ENCODE peak calls at places on chromosomes 2 and 18, in six cellular contexts. One of them, this sample, is unnamed.

GRCh38 chr2:233121856-233122255 is 61.7 kb downstream of the INPP5D start:
- DNase-seq in hepatocyte: no peak
- DNase-seq in AG04449: no peak
- DNase-seq in choroid plexus epithelial cell: no peak
- DNase-seq in psoas muscle: no peak
- DNase-seq in stomach: no peak
- DNase-seq in this sample: no peak

GRCh38 chr2:229815858-229816257 is 101.5 kb upstream of the DNER start:
- DNase-seq in psoas muscle: no peak
- DNase-seq in stomach: no peak
- DNase-seq in choroid plexus epithelial cell: peak
- DNase-seq in AG04449: peak
- DNase-seq in hepatocyte: peak
- DNase-seq in this sample: peak

GRCh38 chr18:37361223-37362157 is 204.1 kb downstream of the CELF4 start:
- DNase-seq in choroid plexus epithelial cell: no peak
- DNase-seq in hepatocyte: no peak
- DNase-seq in AG04449: no peak
- DNase-seq in psoas muscle: no peak
- DNase-seq in stomach: no peak
- DNase-seq in this sample: no peak

GRCh38 chr2:101341421-101341820 is 32.9 kb upstream of the RNF149 start:
- DNase-seq in psoas muscle: no peak
- DNase-seq in choroid plexus epithelial cell: no peak
- DNase-seq in stomach: no peak
- DNase-seq in hepatocyte: no peak
- DNase-seq in AG04449: no peak
- DNase-seq in this sample: no peak

GRCh38 chr18:27749189-27749588 is 427.7 kb downstream of the CDH2 start:
- DNase-seq in hepatocyte: no peak
- DNase-seq in choroid plexus epithelial cell: no peak
- DNase-seq in stomach: no peak
- DNase-seq in AG04449: no peak
- DNase-seq in psoas muscle: no peak
- DNase-seq in this sample: no peak

GRCh38 chr18:72866901-72867701 is 686 bp downstream of the NETO1 start:
- DNase-seq in AG04449: no peak
- DNase-seq in choroid plexus epithelial cell: peak
- DNase-seq in stomach: no peak
- DNase-seq in psoas muscle: no peak
- DNase-seq in hepatocyte: no peak
- DNase-seq in this sample: no peak

GRCh38 chr2:16620590-16620989 is 45.0 kb downstream of the CYRIA start:
- DNase-seq in psoas muscle: no peak
- DNase-seq in AG04449: no peak
- DNase-seq in stomach: no peak
- DNase-seq in choroid plexus epithelial cell: no peak
- DNase-seq in hepatocyte: no peak
- DNase-seq in this sample: no peak

GRCh38 chr2:70696142-70696541 is 71.9 kb downstream of the ADD2 start:
- DNase-seq in AG04449: no peak
- DNase-seq in hepatocyte: no peak
- DNase-seq in psoas muscle: no peak
- DNase-seq in stomach: no peak
- DNase-seq in choroid plexus epithelial cell: no peak
- DNase-seq in this sample: no peak

GRCh38 chr2:37156071-37156856 is 516 bp downstream of the EIF2AK2 start:
- DNase-seq in choroid plexus epithelial cell: peak
- DNase-seq in hepatocyte: peak
- DNase-seq in psoas muscle: peak
- DNase-seq in AG04449: no peak
- DNase-seq in stomach: peak
- DNase-seq in this sample: peak

GRCh38 chr2:28606986-28607441 is 111.2 kb downstream of the PLB1 start:
- DNase-seq in choroid plexus epithelial cell: peak
- DNase-seq in AG04449: no peak
- DNase-seq in hepatocyte: peak
- DNase-seq in psoas muscle: peak
- DNase-seq in stomach: no peak
- DNase-seq in this sample: no peak

GRCh38 chr18:50879302-50880107 is 587 bp downstream of the ME2 start:
- DNase-seq in choroid plexus epithelial cell: peak
- DNase-seq in hepatocyte: no peak
- DNase-seq in stomach: peak
- DNase-seq in AG04449: no peak
- DNase-seq in psoas muscle: no peak
- DNase-seq in this sample: peak

GRCh38 chr2:95315801-95316411 is 18.8 kb downstream of the KCNIP3 start:
- DNase-seq in AG04449: peak
- DNase-seq in choroid plexus epithelial cell: peak
- DNase-seq in stomach: no peak
- DNase-seq in psoas muscle: peak
- DNase-seq in hepatocyte: no peak
- DNase-seq in this sample: peak

GRCh38 chr2:133092571-133092970 is 422.6 kb upstream of the LYPD1 start:
- DNase-seq in AG04449: no peak
- DNase-seq in choroid plexus epithelial cell: no peak
- DNase-seq in stomach: no peak
- DNase-seq in hepatocyte: no peak
- DNase-seq in psoas muscle: no peak
- DNase-seq in this sample: no peak

GRCh38 chr2:16507655-16508054 is 158.0 kb downstream of the CYRIA start:
- DNase-seq in hepatocyte: peak
- DNase-seq in choroid plexus epithelial cell: no peak
- DNase-seq in stomach: no peak
- DNase-seq in AG04449: no peak
- DNase-seq in psoas muscle: no peak
- DNase-seq in this sample: no peak

GRCh38 chr2:72925328-72925943 is 8.1 kb downstream of the EMX1 start:
- DNase-seq in stomach: peak
- DNase-seq in AG04449: no peak
- DNase-seq in hepatocyte: no peak
- DNase-seq in psoas muscle: no peak
- DNase-seq in choroid plexus epithelial cell: no peak
- DNase-seq in this sample: no peak

GRCh38 chr2:6352906-6353515 is 512.7 kb downstream of the CMPK2 start:
- DNase-seq in psoas muscle: peak
- DNase-seq in stomach: peak
- DNase-seq in hepatocyte: peak
- DNase-seq in choroid plexus epithelial cell: peak
- DNase-seq in AG04449: no peak
- DNase-seq in this sample: peak

GRCh38 chr2:16756831-16757644 is 91.4 kb upstream of the CYRIA start:
- DNase-seq in psoas muscle: peak
- DNase-seq in stomach: peak
- DNase-seq in hepatocyte: peak
- DNase-seq in AG04449: peak
- DNase-seq in choroid plexus epithelial cell: peak
- DNase-seq in this sample: peak

GRCh38 chr2:119338826-119339561 is 27.6 kb downstream of the C2orf76 start:
- DNase-seq in choroid plexus epithelial cell: no peak
- DNase-seq in hepatocyte: no peak
- DNase-seq in stomach: no peak
- DNase-seq in psoas muscle: no peak
- DNase-seq in AG04449: no peak
- DNase-seq in this sample: no peak

GRCh38 chr18:40685241-40685640 is 1269.8 kb upstream of the PIK3C3 start:
- DNase-seq in hepatocyte: no peak
- DNase-seq in psoas muscle: no peak
- DNase-seq in stomach: no peak
- DNase-seq in choroid plexus epithelial cell: no peak
- DNase-seq in AG04449: no peak
- DNase-seq in this sample: no peak

GRCh38 chr2:19874726-19875125 is 27.1 kb downstream of the TTC32 start:
- DNase-seq in psoas muscle: no peak
- DNase-seq in stomach: no peak
- DNase-seq in hepatocyte: no peak
- DNase-seq in choroid plexus epithelial cell: no peak
- DNase-seq in AG04449: no peak
- DNase-seq in this sample: no peak

GRCh38 chr18:49648811-49649210 is 87.0 kb downstream of the LIPG start:
- DNase-seq in hepatocyte: no peak
- DNase-seq in choroid plexus epithelial cell: no peak
- DNase-seq in stomach: no peak
- DNase-seq in AG04449: no peak
- DNase-seq in psoas muscle: no peak
- DNase-seq in this sample: no peak

GRCh38 chr2:9291331-9291730 is 84.7 kb downstream of the ASAP2 start:
- DNase-seq in hepatocyte: no peak
- DNase-seq in stomach: no peak
- DNase-seq in AG04449: no peak
- DNase-seq in choroid plexus epithelial cell: no peak
- DNase-seq in psoas muscle: no peak
- DNase-seq in this sample: no peak

GRCh38 chr2:9294764-9295163 is 88.2 kb downstream of the ASAP2 start:
- DNase-seq in hepatocyte: no peak
- DNase-seq in psoas muscle: no peak
- DNase-seq in choroid plexus epithelial cell: no peak
- DNase-seq in AG04449: no peak
- DNase-seq in stomach: no peak
- DNase-seq in this sample: no peak

GRCh38 chr2:9291866-9292265 is 85.3 kb downstream of the ASAP2 start:
- DNase-seq in hepatocyte: no peak
- DNase-seq in choroid plexus epithelial cell: no peak
- DNase-seq in AG04449: no peak
- DNase-seq in psoas muscle: no peak
- DNase-seq in stomach: no peak
- DNase-seq in this sample: no peak

GRCh38 chr2:9288681-9289338 is 82.2 kb downstream of the ASAP2 start:
- DNase-seq in hepatocyte: no peak
- DNase-seq in choroid plexus epithelial cell: peak
- DNase-seq in stomach: no peak
- DNase-seq in psoas muscle: no peak
- DNase-seq in AG04449: no peak
- DNase-seq in this sample: peak

DNA sequence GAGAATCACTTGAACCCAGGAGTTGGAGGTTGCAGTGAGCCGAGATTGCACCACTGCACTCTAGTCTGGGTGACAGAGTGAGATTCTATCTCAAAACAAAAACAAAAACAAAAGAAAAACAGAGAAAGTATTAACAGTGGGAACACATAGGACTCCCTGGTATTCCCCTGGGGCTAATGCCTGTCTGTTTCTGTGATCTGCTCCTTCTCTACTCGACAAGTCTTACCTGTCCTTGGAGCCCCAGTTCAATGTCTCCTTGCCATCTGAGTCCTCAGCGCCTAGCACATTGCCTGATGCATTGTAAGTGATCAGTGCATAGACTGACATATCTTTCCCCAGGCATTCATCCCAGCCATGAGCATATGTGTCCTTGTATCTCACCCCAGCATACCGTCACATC is 85.8 kb downstream of the ASAP2 start:
- DNase-seq in psoas muscle: no peak
- DNase-seq in choroid plexus epithelial cell: no peak
- DNase-seq in AG04449: no peak
- DNase-seq in stomach: no peak
- DNase-seq in hepatocyte: no peak
- DNase-seq in this sample: no peak
- H3K4me3 ChIP-seq in psoas muscle: no peak
- H3K4me3 ChIP-seq in choroid plexus epithelial cell: no peak
- H3K4me3 ChIP-seq in AG04449: no peak
- H3K4me3 ChIP-seq in stomach: no peak
- H3K4me3 ChIP-seq in hepatocyte: no peak
- H3K4me3 ChIP-seq in this sample: no peak

DNA sequence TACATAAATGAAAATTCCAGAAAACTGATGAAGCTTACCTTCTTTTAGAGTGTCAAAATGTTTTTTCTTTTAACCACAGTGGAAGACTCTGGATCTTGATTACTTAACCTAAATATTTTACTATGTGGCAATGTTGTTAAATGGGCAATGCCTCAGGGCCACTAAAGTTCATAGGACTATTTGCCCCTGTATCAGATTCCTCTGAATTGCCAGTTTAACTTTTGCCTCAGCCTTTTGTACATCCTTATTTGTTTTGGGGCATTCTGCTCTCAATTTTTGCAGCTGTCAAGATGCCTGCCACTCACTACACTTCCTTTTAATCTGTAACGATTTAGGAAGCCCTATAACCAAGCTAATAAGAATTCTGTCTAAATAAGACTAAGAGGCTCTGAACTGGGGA is 31.7 kb upstream of the SERTAD2 start:
- DNase-seq in AG04449: no peak
- DNase-seq in choroid plexus epithelial cell: peak
- DNase-seq in hepatocyte: no peak
- DNase-seq in psoas muscle: no peak
- DNase-seq in stomach: no peak
- DNase-seq in this sample: peak
- TF ChIP-seq CTCF in AG04449: no peak
- TF ChIP-seq CTCF in choroid plexus epithelial cell: no peak
- TF ChIP-seq CTCF in hepatocyte: no peak
- TF ChIP-seq CTCF in psoas muscle: no peak
- TF ChIP-seq CTCF in stomach: no peak
- TF ChIP-seq CTCF in this sample: no peak

DNA sequence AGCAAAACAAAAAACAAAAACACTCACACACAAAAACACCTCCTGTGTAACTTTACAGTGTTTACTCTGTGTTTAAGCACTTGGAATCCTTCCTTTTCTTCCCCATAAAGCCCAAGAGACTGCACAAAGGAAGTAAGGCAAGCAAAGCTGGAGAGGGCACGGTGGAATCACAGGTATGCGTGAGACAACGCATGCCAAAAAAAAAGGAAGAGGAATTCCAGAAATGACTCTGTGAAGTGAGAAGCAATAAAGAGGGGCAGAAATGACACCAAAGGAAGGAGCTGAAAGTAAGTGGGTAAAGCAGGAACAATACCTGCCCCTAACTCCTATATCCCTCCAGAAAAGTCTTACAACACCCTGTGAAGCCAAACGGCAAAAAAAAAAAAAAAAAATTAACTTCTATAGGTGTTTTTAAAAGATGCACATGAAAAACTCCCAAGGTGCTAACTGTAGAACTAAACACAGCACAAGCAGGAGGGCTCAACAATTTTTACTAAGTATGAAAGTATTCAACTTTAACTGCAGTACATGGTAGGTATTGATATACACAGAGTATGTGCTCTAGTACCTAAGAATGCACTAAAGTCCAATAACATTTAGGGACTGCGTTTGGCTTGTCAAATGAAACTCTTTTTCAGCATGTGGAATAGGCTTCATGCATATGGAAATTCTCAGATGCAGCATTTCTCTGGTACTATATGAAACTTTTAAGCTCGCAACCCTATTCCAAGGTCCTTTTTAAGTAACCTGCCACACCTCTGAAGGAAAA is 9.1 kb downstream of the RND3 start:
- DNase-seq in AG04449: no peak
- DNase-seq in choroid plexus epithelial cell: peak
- DNase-seq in psoas muscle: no peak
- DNase-seq in hepatocyte: no peak
- DNase-seq in stomach: no peak
- DNase-seq in this sample: peak
- H3K4me3 ChIP-seq in AG04449: peak
- H3K4me3 ChIP-seq in choroid plexus epithelial cell: no peak
- H3K4me3 ChIP-seq in psoas muscle: no peak
- H3K4me3 ChIP-seq in hepatocyte: peak
- H3K4me3 ChIP-seq in stomach: no peak
- H3K4me3 ChIP-seq in this sample: peak

GRCh38 chr2:240564571-240565266 is 3.6 kb upstream of the RNPEPL1 start:
- DNase-seq in psoas muscle: no peak
- DNase-seq in hepatocyte: peak
- DNase-seq in AG04449: no peak
- DNase-seq in choroid plexus epithelial cell: peak
- DNase-seq in stomach: no peak
- DNase-seq in this sample: no peak
- TF ChIP-seq CTCF in psoas muscle: no peak
- TF ChIP-seq CTCF in hepatocyte: peak
- TF ChIP-seq CTCF in AG04449: no peak
- TF ChIP-seq CTCF in choroid plexus epithelial cell: peak
- TF ChIP-seq CTCF in stomach: peak
- TF ChIP-seq CTCF in this sample: no peak

GRCh38 chr2:82852787-82853186 is 1606.3 kb downstream of the SUCLG1 start:
- DNase-seq in AG04449: no peak
- DNase-seq in hepatocyte: no peak
- DNase-seq in choroid plexus epithelial cell: no peak
- DNase-seq in stomach: no peak
- DNase-seq in psoas muscle: no peak
- DNase-seq in this sample: no peak
- H3K4me3 ChIP-seq in AG04449: no peak
- H3K4me3 ChIP-seq in hepatocyte: no peak
- H3K4me3 ChIP-seq in choroid plexus epithelial cell: no peak
- H3K4me3 ChIP-seq in stomach: no peak
- H3K4me3 ChIP-seq in psoas muscle: no peak
- H3K4me3 ChIP-seq in this sample: no peak

This sample was measured in fibroblast of the aortic adventitia.